ENCODE peak calls at places on chromosomes 5 and 9, in four cellular contexts. G is H9, U is neuronal stem cell, E is substantia nigra. C is an unnamed sample.

GRCh38 chr5:41071242-41071641 is at the start of gene MROH2B:
- DNase-seq in E (no peak), G (no peak), U (no peak), C (no peak)

GRCh38 chr9:79254900-79255651 is 316.7 kb upstream of the TLE4 start:
- DNase-seq in E (no peak), G (peak; percentile 44), U (peak; percentile 36), C (no peak)

GRCh38 chr5:87243161-87243877 is 24.4 kb upstream of the RASA1 start:
- DNase-seq in U (no peak), E (no peak), G (no peak), C (no peak)

GRCh38 chr5:150082889-150083288 is 3.5 kb downstream of the CSF1R start:
- DNase-seq in U (no peak), G (no peak), E (no peak), C (no peak)

GRCh38 chr9:89807101-89807395 is 202.2 kb downstream of the GADD45G start:
- DNase-seq in G (no peak), E (no peak), U (no peak), C (no peak)

GRCh38 chr9:84139296-84140100 is 158.9 kb downstream of the RMI1 start:
- DNase-seq in E (no peak), G (no peak), U (no peak), C (no peak)

GRCh38 chr5:180802325-180803180 is at the start of gene MGAT1:
- DNase-seq in U (peak; percentile 79), E (peak; percentile 54), G (peak; percentile 80), C (peak; percentile 73)

GRCh38 chr5:125422342-125422741 is 675.9 kb upstream of the ZNF608 start:
- DNase-seq in E (no peak), G (no peak), U (no peak), C (no peak)

GRCh38 chr5:118397231-118397630 is 591.1 kb downstream of the DTWD2 start:
- DNase-seq in U (no peak), E (no peak), G (no peak), C (no peak)

GRCh38 chr9:20312732-20313131 is 309.6 kb downstream of the MLLT3 start:
- DNase-seq in G (no peak), E (no peak), U (no peak), C (no peak)

GRCh38 chr5:72194846-72195245 is 87.6 kb downstream of the MAP1B start:
- DNase-seq in G (no peak), E (no peak), U (no peak), C (no peak)

GRCh38 chr5:149071216-149071615 is 8.4 kb upstream of the SH3TC2 start:
- DNase-seq in E (no peak), G (no peak), U (no peak), C (no peak)

GRCh38 chr5:74054139-74054538 is 428.1 kb downstream of the ARHGEF28 start:
- DNase-seq in G (no peak), U (no peak), E (no peak), C (no peak)

GRCh38 chr9:77910216-77910615 is 121.4 kb downstream of the GNAQ start:
- DNase-seq in G (no peak), E (no peak), U (no peak), C (no peak)

DNA sequence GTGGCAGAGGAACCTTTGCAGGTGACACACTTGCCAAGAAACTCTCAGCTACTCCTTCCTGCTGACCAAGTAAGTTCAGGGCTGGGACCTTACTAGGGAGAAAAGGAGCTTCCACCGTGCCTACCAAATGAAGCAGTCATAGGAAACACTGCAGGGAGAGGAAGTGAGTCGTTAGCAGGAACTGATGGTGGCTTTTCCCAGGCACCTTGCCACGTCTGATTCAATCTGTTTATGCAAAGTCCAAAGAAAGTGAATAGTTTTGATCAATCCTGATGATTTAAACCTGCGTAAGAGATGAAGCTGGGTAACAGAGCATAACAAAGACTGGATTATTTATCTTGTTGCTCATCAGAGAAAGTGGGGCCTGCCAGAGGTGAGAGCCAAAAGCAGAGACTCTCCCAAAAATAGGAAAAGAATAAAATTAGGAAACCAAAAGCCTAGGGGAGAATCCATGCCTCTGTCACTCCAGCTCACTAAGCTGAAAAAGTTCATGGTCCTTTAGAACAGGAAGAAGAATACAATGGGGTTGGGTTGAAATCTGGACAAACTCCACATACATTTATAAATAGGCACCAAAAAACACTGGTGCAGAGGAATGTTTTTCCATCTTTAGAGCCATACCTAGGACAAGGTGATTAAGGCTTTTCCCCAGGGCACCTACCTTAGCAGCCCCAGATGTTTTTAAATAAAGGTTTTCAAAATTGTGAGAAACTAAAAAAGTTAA is 9.3 kb upstream of the PFDN1 start:
- DNase-seq in U (no peak), E (no peak), G (peak; percentile 46), C (no peak)
- H3K27ac ChIP-seq in U (no peak overlapping the region), E (no peak overlapping the region), G (no peak overlapping the region), C (no peak overlapping the region)

GRCh38 chr9:136667217-136667939 is 4.7 kb downstream of the EGFL7 start:
- DNase-seq in E (no peak), U (no peak), G (no peak), C (no peak)
- H3K27ac ChIP-seq in E (no peak overlapping the region), U (no peak overlapping the region), G (no peak overlapping the region), C (no peak overlapping the region)

DNA sequence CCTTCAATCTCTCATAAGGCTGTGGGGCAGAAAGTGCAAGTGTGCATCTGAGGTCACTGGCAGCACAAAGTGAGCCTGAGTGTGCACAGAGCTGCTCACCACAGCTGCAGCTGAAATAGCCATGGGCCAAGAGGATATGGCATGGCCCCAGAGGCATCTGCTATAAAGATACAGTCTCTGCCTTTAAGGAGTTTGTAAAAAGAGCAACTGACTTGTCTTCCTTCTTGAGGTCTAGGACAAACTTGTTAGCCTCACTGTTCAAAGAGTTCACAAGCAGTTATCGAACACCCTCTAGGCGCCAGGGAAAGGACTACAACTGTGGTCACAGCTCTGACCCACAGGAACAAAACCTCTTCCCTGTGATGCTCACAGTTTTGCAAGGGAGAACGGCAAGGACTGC is 190.0 kb upstream of the TRIM32 start:
- DNase-seq in E (no peak), U (no peak), G (no peak), C (no peak)
- H3K27ac ChIP-seq in E (no peak overlapping the region), U (no peak overlapping the region), G (no peak overlapping the region), C (no peak overlapping the region)

GRCh38 chr9:128374221-128374675 is 3.1 kb downstream of the URM1 start:
- DNase-seq in G (no peak), U (no peak), E (peak; percentile 72), C (no peak)

GRCh38 chr9:128371622-128372117 is 496 bp downstream of the URM1 start:
- DNase-seq in G (no peak), E (no peak), U (no peak), C (no peak)

GRCh38 chr9:128372188-128372641 is 1.0 kb downstream of the URM1 start:
- DNase-seq in G (no peak), E (peak; percentile 47), U (no peak), C (no peak)

GRCh38 chr9:128370752-128371621 is at the start of gene URM1:
- DNase-seq in E (peak; percentile 96), G (peak; percentile 97), U (peak; percentile 86), C (peak; percentile 96)

GRCh38 chr9:128372784-128373183 is 1.6 kb downstream of the URM1 start:
- DNase-seq in G (no peak), E (no peak), U (no peak), C (no peak)
- H3K27ac ChIP-seq in G (no peak overlapping the region), E (peak overlapping the region; percentile 99), U (no peak overlapping the region), C (no peak overlapping the region)

GRCh38 chr5:113031557-113031956 is 55.0 kb downstream of the DCP2 start:
- DNase-seq in G (no peak), U (no peak), E (no peak), C (no peak)

GRCh38 chr5:113029614-113030013 is 53.0 kb downstream of the DCP2 start:
- DNase-seq in E (no peak), G (no peak), U (no peak), C (no peak)

GRCh38 chr5:113034182-113034773 is 57.7 kb downstream of the DCP2 start:
- DNase-seq in G (no peak), U (no peak), E (no peak), C (no peak)

GRCh38 chr5:113027431-113027830 is 50.8 kb downstream of the DCP2 start:
- DNase-seq in U (no peak), G (no peak), E (no peak), C (no peak)

GRCh38 chr5:113031132-113031531 is 54.5 kb downstream of the DCP2 start:
- DNase-seq in U (no peak), E (no peak), G (no peak), C (no peak)
- H3K27ac ChIP-seq in U (no peak overlapping the region), E (no peak overlapping the region), G (no peak overlapping the region), C (no peak overlapping the region)

GRCh38 chr9:3337515-3337914 is 188.3 kb downstream of the RFX3 start:
- DNase-seq in U (no peak), E (no peak), G (no peak), C (no peak)
- H3K27ac ChIP-seq in U (no peak overlapping the region), E (no peak overlapping the region), G (no peak overlapping the region), C (no peak overlapping the region)

GRCh38 chr9:92265159-92265558 is 28.3 kb downstream of the IARS1 start:
- DNase-seq in G (no peak), U (no peak), E (no peak), C (no peak)
- H3K27ac ChIP-seq in G (no peak overlapping the region), U (no peak overlapping the region), E (no peak overlapping the region), C (no peak overlapping the region)

GRCh38 chr5:31427013-31427783 is 104.7 kb downstream of the DROSHA start:
- DNase-seq in E (no peak), G (no peak), U (no peak), C (no peak)
- H3K27ac ChIP-seq in E (no peak overlapping the region), G (peak overlapping the region; percentile 86), U (no peak overlapping the region), C (no peak overlapping the region)

C was measured in CD8-positive, alpha-beta T cell.